ENCODE peak calls at places on chromosome 21, in seven cellular contexts. P is fibroblast of lung, E is mesenchymal stem cell, F is HCT116, A is PC-3, V is OCI-LY7, Z is GM23248. D is an unnamed sample.

GRCh38 chr21:41897690-41898089 is 18.5 kb upstream of the PRDM15 start:
- DNase-seq in P (no peak), E (no peak), F (no peak), A (no peak), V (no peak), Z (no peak), D (no peak)

GRCh38 chr21:22136770-22137169 is 1138.6 kb downstream of the NCAM2 start:
- DNase-seq in P (no peak), E (no peak), F (no peak), A (no peak), V (no peak), Z (no peak), D (no peak)

GRCh38 chr21:21003701-21004100 is 5.5 kb downstream of the NCAM2 start:
- DNase-seq in P (peak; percentile 60), E (peak; percentile 40), F (peak; percentile 6), A (peak; percentile 49), V (peak; percentile 1), Z (peak; percentile 57), D (peak; percentile 42)

GRCh38 chr21:31554511-31555022 is 104.9 kb upstream of the SOD1 start:
- DNase-seq in P (no peak), E (peak; percentile 55), F (peak; percentile 39), A (peak; percentile 78), V (no peak), Z (peak; percentile 50), D (peak; percentile 89)

GRCh38 chr21:38479641-38480515 is 18.4 kb downstream of the ERG start:
- DNase-seq in P (no peak), E (no peak), F (no peak), A (no peak), V (no peak), Z (no peak), D (no peak)

GRCh38 chr21:33388188-33388587 is 15.0 kb upstream of the IFNGR2 start:
- DNase-seq in P (no peak), E (no peak), F (no peak), A (no peak), V (no peak), Z (no peak), D (no peak)

GRCh38 chr21:39675595-39675994 is 62.9 kb downstream of the B3GALT5 start:
- DNase-seq in P (no peak), E (no peak), F (no peak), A (no peak), V (no peak), Z (no peak), D (peak; percentile 37)

GRCh38 chr21:42513985-42514882 is 582 bp downstream of the SLC37A1 start:
- DNase-seq in P (no peak), E (peak; percentile 58), F (no peak), A (peak; percentile 44), V (peak; percentile 52), Z (peak; percentile 26), D (no peak)

GRCh38 chr21:38219049-38219628 is 37.7 kb upstream of the KCNJ15 start:
- DNase-seq in P (peak; percentile 79), E (peak; percentile 75), F (peak; percentile 21), A (peak; percentile 90), V (peak; percentile 53), Z (peak; percentile 82), D (peak; percentile 83)

GRCh38 chr21:40754466-40754865 is 92.5 kb downstream of the DSCAM start:
- DNase-seq in P (no peak), E (no peak), F (no peak), A (no peak), V (no peak), Z (no peak), D (no peak)

DNA sequence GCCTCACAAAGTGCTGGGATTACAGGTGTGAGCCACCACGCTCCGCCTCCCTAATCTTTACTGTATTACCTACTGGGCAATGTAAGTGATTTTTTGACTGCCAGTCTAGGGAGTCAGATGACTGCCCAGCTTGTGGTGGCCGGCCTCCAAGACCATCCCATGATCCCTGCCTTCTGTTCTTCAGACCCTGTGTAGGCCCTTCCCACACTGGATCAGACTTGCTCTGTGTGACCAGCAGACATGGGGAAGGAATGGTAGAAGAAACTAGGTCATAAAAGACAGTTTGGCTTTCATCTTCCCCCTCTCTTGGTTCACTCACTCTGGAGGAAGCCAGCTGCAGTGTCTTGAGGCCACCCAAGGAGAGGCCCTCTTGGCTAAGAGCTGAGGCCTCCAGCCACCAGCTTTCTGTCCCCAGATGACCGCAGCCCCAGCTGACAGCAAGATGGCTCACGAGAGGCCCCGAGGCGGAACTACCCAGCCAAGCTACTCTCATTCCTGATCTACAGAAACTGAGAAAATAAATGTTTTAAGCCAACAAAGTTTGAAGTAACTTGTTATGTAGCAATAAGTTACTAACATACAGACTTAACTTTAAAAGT is 14.5 kb upstream of the CBR3 start:
- DNase-seq in P (peak; percentile 43), E (peak; percentile 52), F (no peak), A (no peak), V (no peak), Z (peak; percentile 61), D (no peak)
- H2AFZ ChIP-seq in P (peak overlapping the region; percentile 4), E (no peak overlapping the region), F (no peak overlapping the region), A (no peak overlapping the region), V (no peak overlapping the region), Z (peak overlapping the region; percentile 75), D (no peak overlapping the region)

GRCh38 chr21:17455028-17455353 is 57.9 kb upstream of the CXADR start:
- DNase-seq in P (no peak), E (no peak), F (no peak), A (no peak), V (no peak), Z (no peak), D (no peak)
- H3K4me3 ChIP-seq in P (no peak overlapping the region), E (no peak overlapping the region), F (no peak overlapping the region), A (no peak overlapping the region), V (no peak overlapping the region), Z (no peak overlapping the region), D (peak overlapping the region; percentile 10)

DNA sequence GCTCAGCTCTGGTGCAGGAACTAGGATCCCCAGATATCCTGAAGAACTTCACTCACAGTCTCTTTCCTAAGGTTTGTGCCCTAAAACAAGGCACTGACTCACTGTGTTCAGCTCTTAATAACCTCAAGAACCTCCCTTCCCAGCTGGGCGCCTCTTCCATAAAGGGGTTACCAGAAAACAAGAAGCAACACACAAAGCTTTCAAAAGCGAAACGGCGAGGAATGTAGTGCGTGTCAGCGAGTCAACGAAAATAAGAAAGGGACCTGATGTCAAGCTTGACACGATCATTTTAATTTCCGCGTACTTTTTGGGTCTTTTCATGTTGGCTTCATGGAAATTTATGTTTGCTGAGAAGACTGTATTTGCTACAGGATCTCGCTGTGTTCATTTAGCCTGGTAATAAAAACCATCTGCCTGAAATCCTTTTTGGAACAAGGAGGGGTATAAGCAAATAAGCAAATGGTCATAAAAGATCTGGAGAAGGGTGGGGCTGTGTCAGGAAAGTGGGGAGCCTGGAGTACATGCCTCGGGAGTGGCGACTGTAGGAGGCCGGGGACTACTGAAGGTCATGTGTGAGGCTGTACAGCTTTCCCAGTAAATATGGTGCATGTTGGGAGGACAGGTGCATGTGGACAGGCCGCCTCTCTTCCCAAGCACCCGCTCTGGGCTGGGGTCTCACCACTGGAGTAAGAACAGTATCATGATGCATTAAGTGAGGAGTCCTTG is 11.4 kb upstream of the CLDN14 start:
- DNase-seq in P (no peak), E (no peak), F (no peak), A (no peak), V (no peak), Z (peak; percentile 82), D (no peak)
- H2AFZ ChIP-seq in P (no peak overlapping the region), E (no peak overlapping the region), F (no peak overlapping the region), A (no peak overlapping the region), V (no peak overlapping the region), Z (peak overlapping the region; percentile 48), D (no peak overlapping the region)

DNA sequence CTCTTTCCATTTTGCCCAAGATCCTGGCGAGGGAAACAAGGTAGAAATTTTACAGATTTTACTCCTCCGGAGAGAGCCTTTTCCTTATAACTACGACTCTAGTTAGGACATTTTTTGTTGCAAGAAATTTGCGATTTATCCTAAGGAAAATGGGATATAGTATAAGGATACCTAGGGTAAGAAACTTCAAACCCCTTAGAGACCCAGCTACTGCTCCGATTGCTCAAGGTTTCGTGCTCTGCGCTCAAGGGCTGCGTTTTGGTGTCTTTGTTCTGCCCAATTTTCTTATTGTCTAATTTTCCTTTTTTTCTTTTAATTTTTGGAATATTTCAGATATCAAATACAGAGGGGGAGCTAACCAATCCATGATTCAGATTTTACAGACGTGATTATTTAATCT is 1.5 kb downstream of the TTC3 start:
- DNase-seq in P (no peak), E (no peak), F (no peak), A (no peak), V (no peak), Z (peak; percentile 38), D (no peak)
- H3K4me3 ChIP-seq in P (peak overlapping the region; percentile 72), E (peak overlapping the region; percentile 84), F (peak overlapping the region; percentile 78), A (peak overlapping the region; percentile 84), V (peak overlapping the region; percentile 80), Z (peak overlapping the region; percentile 95), D (peak overlapping the region; percentile 84)

GRCh38 chr21:29626787-29627470 is 312.9 kb downstream of the GRIK1 start:
- DNase-seq in P (no peak), E (no peak), F (no peak), A (no peak), V (no peak), Z (peak; percentile 3), D (no peak)

GRCh38 chr21:29625990-29626389 is 313.8 kb downstream of the GRIK1 start:
- DNase-seq in P (no peak), E (no peak), F (no peak), A (no peak), V (no peak), Z (no peak), D (no peak)

GRCh38 chr21:29624776-29625175 is 315.0 kb downstream of the GRIK1 start:
- DNase-seq in P (no peak), E (no peak), F (no peak), A (no peak), V (no peak), Z (no peak), D (no peak)

GRCh38 chr21:29633766-29634165 is 306.0 kb downstream of the GRIK1 start:
- DNase-seq in P (no peak), E (no peak), F (no peak), A (no peak), V (no peak), Z (no peak), D (no peak)

GRCh38 chr21:29627905-29628304 is 311.9 kb downstream of the GRIK1 start:
- DNase-seq in P (no peak), E (no peak), F (no peak), A (no peak), V (no peak), Z (no peak), D (no peak)
- H2AFZ ChIP-seq in P (no peak overlapping the region), E (no peak overlapping the region), F (no peak overlapping the region), A (no peak overlapping the region), V (no peak overlapping the region), Z (no peak overlapping the region), D (no peak overlapping the region)

DNA sequence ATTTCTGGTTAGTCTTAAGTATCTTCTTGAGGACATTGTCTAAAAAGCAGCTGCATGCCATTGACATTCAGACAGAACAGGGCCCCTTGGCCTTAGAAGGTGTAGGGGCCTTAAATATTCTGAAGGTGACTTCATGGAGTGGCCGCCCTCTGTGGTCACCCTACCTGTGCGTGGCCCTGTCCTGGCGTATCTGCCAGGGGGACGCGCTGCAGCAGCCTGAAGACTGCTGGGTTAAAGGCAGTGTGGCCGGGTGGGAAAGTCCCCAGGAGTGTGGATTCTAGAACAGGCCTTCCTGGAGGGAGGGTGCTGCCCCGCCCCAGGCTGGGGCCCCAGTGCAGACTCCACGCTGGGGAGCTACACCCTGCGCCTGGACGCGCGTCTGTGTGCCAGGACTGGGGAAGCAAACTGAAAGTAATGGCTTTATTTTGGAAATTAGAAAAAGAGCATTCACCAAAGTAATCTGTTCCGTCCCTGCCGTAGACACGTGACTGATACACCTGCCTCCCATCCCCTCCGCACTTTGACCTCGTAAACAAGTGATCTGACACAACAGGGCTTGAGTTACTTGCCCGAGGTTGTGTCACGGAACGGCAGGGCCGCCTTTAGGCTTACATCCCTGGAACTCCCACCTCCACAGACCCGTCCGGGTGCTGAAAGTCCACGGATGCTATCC is 1.8 kb downstream of the AGPAT3 start:
- DNase-seq in P (no peak), E (peak; percentile 36), F (no peak), A (peak; percentile 46), V (no peak), Z (no peak), D (peak; percentile 85)
- H3K4me3 ChIP-seq in P (peak overlapping the region; percentile 37), E (peak overlapping the region; percentile 79), F (no peak overlapping the region), A (peak overlapping the region; percentile 87), V (peak overlapping the region; percentile 72), Z (peak overlapping the region; percentile 88), D (peak overlapping the region; percentile 78)

GRCh38 chr21:25234857-25235801 is 372.2 kb downstream of the MRPL39 start:
- DNase-seq in P (no peak), E (no peak), F (no peak), A (no peak), V (no peak), Z (no peak), D (peak; percentile 68)
- H2AFZ ChIP-seq in P (no peak overlapping the region), E (no peak overlapping the region), F (no peak overlapping the region), A (no peak overlapping the region), V (no peak overlapping the region), Z (no peak overlapping the region), D (peak overlapping the region; percentile 49)